ENCODE peak calls at places on chromosomes 2 and 18, in nine cellular contexts. X is right lobe of liver, U is cerebellum, D is tibial artery, C is activated gamma-delta T cell, S is skeletal muscle cell, H is WTC11, N is NCI-H82, F is small intestine. E is an unnamed sample.

GRCh38 chr2:203623104-203623503 is 83.3 kb upstream of the CD28 start:
- DNase-seq in N (peak), U (no peak), D (no peak), C (no peak), X (no peak), H (no peak), S (peak), F (no peak), E (no peak)

GRCh38 chr2:143261986-143262784 is 133.0 kb downstream of the ARHGAP15 start:
- DNase-seq in F (peak), U (no peak), D (no peak), C (no peak), X (no peak), N (no peak), H (no peak), S (peak), E (peak)

GRCh38 chr2:47541848-47542450 is 139.0 kb downstream of the MSH2 start:
- DNase-seq in F (no peak), S (no peak), H (no peak), C (no peak), N (no peak), X (no peak), D (no peak), U (peak), E (no peak)

GRCh38 chr18:54608008-54608642 is 17.1 kb downstream of the DYNAP start:
- DNase-seq in X (no peak), H (no peak), S (peak), C (no peak), U (no peak), D (no peak), F (peak), N (no peak), E (no peak)

GRCh38 chr18:65592419-65592818 is 158.4 kb upstream of the CDH7 start:
- DNase-seq in H (no peak), C (no peak), N (no peak), F (no peak), X (no peak), S (no peak), D (no peak), U (no peak), E (no peak)

GRCh38 chr2:65438137-65438899 is 5.9 kb upstream of the SPRED2 start:
- DNase-seq in H (peak), U (no peak), X (no peak), D (no peak), F (no peak), S (no peak), N (no peak), C (no peak), E (no peak)

GRCh38 chr2:28613616-28614501 is 118.0 kb downstream of the PLB1 start:
- DNase-seq in H (no peak), F (no peak), U (no peak), C (no peak), D (no peak), N (no peak), X (no peak), S (peak), E (no peak)

GRCh38 chr2:45675130-45675812 is 23.8 kb downstream of the PRKCE start:
- DNase-seq in U (no peak), S (no peak), X (no peak), D (no peak), C (no peak), F (peak), H (no peak), N (peak), E (no peak)

GRCh38 chr18:63320690-63321265 is 1.2 kb upstream of the BCL2 start:
- DNase-seq in C (peak), S (no peak), X (peak), H (peak), D (peak), F (peak), N (peak), U (no peak), E (peak)

GRCh38 chr18:524496-524895 is 24.0 kb upstream of the COLEC12 start:
- DNase-seq in S (peak), H (no peak), N (no peak), U (no peak), C (no peak), F (no peak), D (no peak), X (no peak), E (no peak)

GRCh38 chr2:187985923-187986322 is 305.8 kb upstream of the GULP1 start:
- DNase-seq in H (no peak), S (no peak), F (no peak), D (no peak), U (no peak), N (no peak), X (no peak), C (no peak), E (no peak)

GRCh38 chr2:127675335-127676261 is at the start of gene LIMS2:
- DNase-seq in U (no peak), X (no peak), C (no peak), N (peak), H (peak), D (peak), S (no peak), F (no peak), E (no peak)

GRCh38 chr2:25159947-25160346 is 8.4 kb downstream of the POMC start:
- DNase-seq in H (peak), D (no peak), C (no peak), N (peak), F (no peak), S (no peak), X (peak), U (no peak), E (no peak)